ENCODE peak calls at places on chromosomes 2 and 18, in seven cellular contexts. One of them, this sample, is unnamed.

GRCh38 chr18:35479911-35480586 is 17.7 kb downstream of the INO80C start:
- DNase-seq in tibial nerve: no peak
- DNase-seq in psoas muscle: no peak
- DNase-seq in GM12865: no peak
- DNase-seq in colonic mucosa: peak; percentile 66
- DNase-seq in fibroblast of lung: no peak
- DNase-seq in stomach: peak; percentile 83
- DNase-seq in this sample: no peak

GRCh38 chr18:9428301-9428706 is 47.0 kb upstream of the RALBP1 start:
- DNase-seq in tibial nerve: no peak
- DNase-seq in psoas muscle: no peak
- DNase-seq in GM12865: no peak
- DNase-seq in colonic mucosa: no peak
- DNase-seq in fibroblast of lung: no peak
- DNase-seq in stomach: peak; percentile 54
- DNase-seq in this sample: no peak

GRCh38 chr2:74281141-74281540 is 62.1 kb downstream of the SLC4A5 start:
- DNase-seq in tibial nerve: no peak
- DNase-seq in psoas muscle: no peak
- DNase-seq in GM12865: no peak
- DNase-seq in colonic mucosa: no peak
- DNase-seq in fibroblast of lung: no peak
- DNase-seq in stomach: no peak
- DNase-seq in this sample: no peak

GRCh38 chr18:37253424-37254255 is 312.0 kb downstream of the CELF4 start:
- DNase-seq in tibial nerve: no peak
- DNase-seq in psoas muscle: no peak
- DNase-seq in GM12865: peak; percentile 11
- DNase-seq in colonic mucosa: peak; percentile 21
- DNase-seq in fibroblast of lung: no peak
- DNase-seq in stomach: peak; percentile 63
- DNase-seq in this sample: peak; percentile 39

GRCh38 chr18:47263828-47264314 is 12.4 kb upstream of the SKOR2 start:
- DNase-seq in tibial nerve: no peak
- DNase-seq in psoas muscle: no peak
- DNase-seq in GM12865: no peak
- DNase-seq in colonic mucosa: no peak
- DNase-seq in fibroblast of lung: no peak
- DNase-seq in stomach: no peak
- DNase-seq in this sample: no peak

GRCh38 chr2:111209045-111209514 is 88.4 kb downstream of the BCL2L11 start:
- DNase-seq in tibial nerve: no peak
- DNase-seq in psoas muscle: no peak
- DNase-seq in GM12865: peak; percentile 91
- DNase-seq in colonic mucosa: no peak
- DNase-seq in fibroblast of lung: peak; percentile 95
- DNase-seq in stomach: no peak
- DNase-seq in this sample: no peak

GRCh38 chr2:7840651-7841380 is 841.0 kb upstream of the ID2 start:
- DNase-seq in tibial nerve: no peak
- DNase-seq in psoas muscle: no peak
- DNase-seq in GM12865: no peak
- DNase-seq in colonic mucosa: no peak
- DNase-seq in fibroblast of lung: no peak
- DNase-seq in stomach: no peak
- DNase-seq in this sample: no peak

GRCh38 chr18:7572837-7573236 is 5.7 kb downstream of the PTPRM start:
- DNase-seq in tibial nerve: no peak
- DNase-seq in psoas muscle: no peak
- DNase-seq in GM12865: peak; percentile 17
- DNase-seq in colonic mucosa: no peak
- DNase-seq in fibroblast of lung: peak; percentile 68
- DNase-seq in stomach: no peak
- DNase-seq in this sample: no peak

GRCh38 chr2:10257036-10257435 is 45.7 kb upstream of the HPCAL1 start:
- DNase-seq in tibial nerve: no peak
- DNase-seq in psoas muscle: no peak
- DNase-seq in GM12865: no peak
- DNase-seq in colonic mucosa: no peak
- DNase-seq in fibroblast of lung: no peak
- DNase-seq in stomach: no peak
- DNase-seq in this sample: no peak

GRCh38 chr18:31741096-31741735 is 19.5 kb downstream of the SLC25A52 start:
- DNase-seq in tibial nerve: peak; percentile 47
- DNase-seq in psoas muscle: no peak
- DNase-seq in GM12865: peak; percentile 59
- DNase-seq in colonic mucosa: peak; percentile 48
- DNase-seq in fibroblast of lung: peak; percentile 18
- DNase-seq in stomach: peak; percentile 61
- DNase-seq in this sample: no peak

GRCh38 chr2:237868631-237869356 is 9.4 kb downstream of the RAMP1 start:
- DNase-seq in tibial nerve: no peak
- DNase-seq in psoas muscle: no peak
- DNase-seq in GM12865: no peak
- DNase-seq in colonic mucosa: no peak
- DNase-seq in fibroblast of lung: peak; percentile 74
- DNase-seq in stomach: no peak
- DNase-seq in this sample: no peak

GRCh38 chr18:50281972-50282520 is 723 bp upstream of the MBD1 start:
- DNase-seq in tibial nerve: no peak
- DNase-seq in psoas muscle: no peak
- DNase-seq in GM12865: no peak
- DNase-seq in colonic mucosa: no peak
- DNase-seq in fibroblast of lung: no peak
- DNase-seq in stomach: no peak
- DNase-seq in this sample: no peak

GRCh38 chr18:54558609-54559585 is 32.1 kb upstream of the DYNAP start:
- DNase-seq in tibial nerve: no peak
- DNase-seq in psoas muscle: no peak
- DNase-seq in GM12865: peak; percentile 42
- DNase-seq in colonic mucosa: peak; percentile 26
- DNase-seq in fibroblast of lung: peak; percentile 3
- DNase-seq in stomach: no peak
- DNase-seq in this sample: no peak

GRCh38 chr18:3816601-3817363 is 366.8 kb downstream of the TGIF1 start:
- DNase-seq in tibial nerve: no peak
- DNase-seq in psoas muscle: no peak
- DNase-seq in GM12865: no peak
- DNase-seq in colonic mucosa: no peak
- DNase-seq in fibroblast of lung: peak; percentile 95
- DNase-seq in stomach: no peak
- DNase-seq in this sample: no peak

GRCh38 chr2:43132523-43133301 is 93.7 kb downstream of the ZFP36L2 start:
- DNase-seq in tibial nerve: no peak
- DNase-seq in psoas muscle: no peak
- DNase-seq in GM12865: no peak
- DNase-seq in colonic mucosa: no peak
- DNase-seq in fibroblast of lung: no peak
- DNase-seq in stomach: no peak
- DNase-seq in this sample: no peak

GRCh38 chr18:33802955-33803354 is 224.9 kb downstream of the ASXL3 start:
- DNase-seq in tibial nerve: no peak
- DNase-seq in psoas muscle: no peak
- DNase-seq in GM12865: peak; percentile 4
- DNase-seq in colonic mucosa: peak; percentile 72
- DNase-seq in fibroblast of lung: no peak
- DNase-seq in stomach: peak; percentile 84
- DNase-seq in this sample: no peak

GRCh38 chr18:62454527-62454926 is 68.3 kb upstream of the ZCCHC2 start:
- DNase-seq in tibial nerve: no peak
- DNase-seq in psoas muscle: no peak
- DNase-seq in GM12865: no peak
- DNase-seq in colonic mucosa: no peak
- DNase-seq in fibroblast of lung: no peak
- DNase-seq in stomach: no peak
- DNase-seq in this sample: no peak

GRCh38 chr2:86806059-86806857 is 15.5 kb upstream of the CD8A start:
- DNase-seq in tibial nerve: no peak
- DNase-seq in psoas muscle: no peak
- DNase-seq in GM12865: no peak
- DNase-seq in colonic mucosa: no peak
- DNase-seq in fibroblast of lung: no peak
- DNase-seq in stomach: no peak
- DNase-seq in this sample: no peak

GRCh38 chr2:86809481-86810121 is 18.9 kb upstream of the CD8A start:
- DNase-seq in tibial nerve: no peak
- DNase-seq in psoas muscle: no peak
- DNase-seq in GM12865: no peak
- DNase-seq in colonic mucosa: no peak
- DNase-seq in fibroblast of lung: no peak
- DNase-seq in stomach: no peak
- DNase-seq in this sample: no peak

GRCh38 chr2:86807121-86807461 is 16.4 kb upstream of the CD8A start:
- DNase-seq in tibial nerve: no peak
- DNase-seq in psoas muscle: no peak
- DNase-seq in GM12865: no peak
- DNase-seq in colonic mucosa: no peak
- DNase-seq in fibroblast of lung: no peak
- DNase-seq in stomach: no peak
- DNase-seq in this sample: no peak

GRCh38 chr2:86808315-86809161 is 17.8 kb upstream of the CD8A start:
- DNase-seq in tibial nerve: peak; percentile 76
- DNase-seq in psoas muscle: peak; percentile 87
- DNase-seq in GM12865: peak; percentile 90
- DNase-seq in colonic mucosa: peak; percentile 93
- DNase-seq in fibroblast of lung: peak; percentile 57
- DNase-seq in stomach: peak; percentile 90
- DNase-seq in this sample: peak; percentile 74

DNA sequence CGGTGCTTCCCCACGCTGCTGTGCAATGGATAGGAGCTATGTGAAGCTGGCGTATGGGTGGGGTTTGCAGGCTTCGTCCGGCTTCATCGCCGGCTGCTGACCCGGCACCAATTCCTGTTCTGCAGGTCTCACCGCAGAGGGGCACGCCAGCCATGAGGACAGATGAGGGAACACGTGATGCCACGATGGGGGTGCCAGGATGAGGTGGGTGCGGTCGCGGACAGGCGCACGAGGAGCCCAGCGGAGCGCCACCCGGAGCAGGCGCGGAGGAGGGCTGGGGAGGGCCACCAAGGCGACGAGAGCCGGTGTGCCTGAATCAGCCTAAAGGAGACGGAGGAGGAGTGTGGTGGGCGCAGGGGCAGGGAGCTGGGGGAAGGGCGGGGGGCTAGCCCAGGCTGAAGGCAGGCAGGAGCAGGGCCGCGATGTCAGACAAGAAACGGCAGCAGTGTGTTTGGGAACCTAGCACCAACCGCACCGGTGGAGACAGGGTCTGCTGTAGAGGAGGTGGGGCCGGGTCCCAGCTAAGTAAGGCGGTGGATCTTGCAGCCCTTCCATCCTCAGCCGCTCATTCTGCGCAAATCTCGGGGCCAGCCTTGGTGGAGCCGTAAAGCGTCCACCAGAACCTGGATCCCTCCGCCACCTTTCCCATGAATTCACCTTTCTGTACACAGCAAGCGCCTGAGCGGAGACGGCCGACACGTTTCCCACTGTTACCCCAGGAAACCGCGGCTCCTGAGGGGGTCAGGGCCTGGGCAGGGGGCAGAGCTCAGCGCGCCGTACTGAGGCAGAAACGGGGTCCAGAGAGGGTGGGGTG is 17.0 kb upstream of the CD8A start:
- DNase-seq in tibial nerve: no peak
- DNase-seq in psoas muscle: peak; percentile 41
- DNase-seq in GM12865: peak; percentile 32
- DNase-seq in colonic mucosa: peak; percentile 60
- DNase-seq in fibroblast of lung: peak; percentile 20
- DNase-seq in stomach: peak; percentile 38
- DNase-seq in this sample: peak; percentile 66
- TF ChIP-seq CTCF in tibial nerve: no peak
- TF ChIP-seq CTCF in psoas muscle: no peak
- TF ChIP-seq CTCF in GM12865: no peak
- TF ChIP-seq CTCF in colonic mucosa: no peak
- TF ChIP-seq CTCF in fibroblast of lung: no peak
- TF ChIP-seq CTCF in stomach: no peak
- TF ChIP-seq CTCF in this sample: no peak

GRCh38 chr2:151156943-151157705 is 104.5 kb downstream of the RBM43 start:
- DNase-seq in tibial nerve: no peak
- DNase-seq in psoas muscle: no peak
- DNase-seq in GM12865: no peak
- DNase-seq in colonic mucosa: no peak
- DNase-seq in fibroblast of lung: peak; percentile 49
- DNase-seq in stomach: no peak
- DNase-seq in this sample: no peak
- TF ChIP-seq CTCF in tibial nerve: no peak
- TF ChIP-seq CTCF in psoas muscle: no peak
- TF ChIP-seq CTCF in GM12865: no peak
- TF ChIP-seq CTCF in colonic mucosa: no peak
- TF ChIP-seq CTCF in fibroblast of lung: no peak
- TF ChIP-seq CTCF in stomach: no peak
- TF ChIP-seq CTCF in this sample: no peak

DNA sequence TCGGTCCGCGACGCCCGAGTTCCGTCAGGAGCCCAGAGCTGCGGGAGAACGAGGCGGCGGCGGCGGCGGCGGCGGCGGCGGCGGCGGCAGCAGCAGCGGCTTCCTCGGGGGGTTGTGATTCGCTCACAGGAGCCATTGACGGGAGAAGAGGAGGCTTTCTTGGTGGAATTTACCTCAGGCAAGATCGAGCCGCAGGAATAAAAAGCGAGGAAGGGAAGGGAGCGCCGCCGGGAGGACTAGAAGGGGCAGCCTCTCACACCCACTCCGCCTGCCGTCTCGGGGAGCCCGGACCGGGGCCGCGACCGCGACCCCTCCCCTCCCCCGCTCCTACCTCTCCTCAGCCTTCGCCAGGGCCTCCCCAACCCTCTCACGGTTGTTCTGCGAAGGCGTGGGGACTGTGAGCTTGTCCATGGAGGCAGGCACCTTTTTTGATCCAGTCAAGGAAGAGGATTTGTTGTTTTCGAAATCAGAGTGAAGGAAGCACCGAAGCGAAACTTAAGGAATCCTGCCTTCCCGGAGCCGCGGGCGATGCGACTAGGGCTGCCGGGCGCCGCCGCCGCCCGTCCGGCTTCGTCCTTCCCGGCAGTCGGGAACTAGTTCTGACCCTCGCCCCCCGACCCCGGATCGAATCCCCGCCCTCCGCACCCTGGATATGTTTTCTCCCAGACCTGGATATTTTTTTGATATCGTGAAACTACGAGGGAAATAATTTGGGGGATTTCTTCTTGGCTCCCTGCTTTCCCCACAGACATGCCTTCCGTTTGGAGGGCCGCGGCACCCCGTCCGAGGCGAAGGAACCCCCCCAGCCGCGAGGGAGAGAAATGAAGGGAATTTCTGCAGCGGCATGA is 557 bp downstream of the BMPR2 start:
- DNase-seq in tibial nerve: no peak
- DNase-seq in psoas muscle: peak; percentile 45
- DNase-seq in GM12865: peak; percentile 51
- DNase-seq in colonic mucosa: peak; percentile 61
- DNase-seq in fibroblast of lung: no peak
- DNase-seq in stomach: no peak
- DNase-seq in this sample: peak; percentile 69
- TF ChIP-seq CTCF in tibial nerve: no peak
- TF ChIP-seq CTCF in psoas muscle: no peak
- TF ChIP-seq CTCF in GM12865: no peak
- TF ChIP-seq CTCF in colonic mucosa: no peak
- TF ChIP-seq CTCF in fibroblast of lung: no peak
- TF ChIP-seq CTCF in stomach: no peak
- TF ChIP-seq CTCF in this sample: no peak

GRCh38 chr2:204958371-204958770 is 413.1 kb downstream of the PARD3B start:
- DNase-seq in tibial nerve: no peak
- DNase-seq in psoas muscle: no peak
- DNase-seq in GM12865: no peak
- DNase-seq in colonic mucosa: no peak
- DNase-seq in fibroblast of lung: no peak
- DNase-seq in stomach: no peak
- DNase-seq in this sample: no peak
- TF ChIP-seq CTCF in tibial nerve: no peak
- TF ChIP-seq CTCF in psoas muscle: no peak
- TF ChIP-seq CTCF in GM12865: no peak
- TF ChIP-seq CTCF in colonic mucosa: no peak
- TF ChIP-seq CTCF in fibroblast of lung: no peak
- TF ChIP-seq CTCF in stomach: no peak
- TF ChIP-seq CTCF in this sample: no peak